ENCODE peak calls at places on chromosomes 4 and X, in four cellular contexts. X is right lobe of liver, N is heart left ventricle, G is GM12878. M is an unnamed sample. For H3K27me3, the result is how much of the 10 kb centered on the place peaks cover.

GRCh38 chrX:116490091-116490490 is 27.3 kb upstream of the CT83 start:
- DNase-seq in X (no peak), N (no peak), G (no peak), M (no peak)

GRCh38 chr4:4443821-4444220 is 56.9 kb downstream of the NSG1 start:
- DNase-seq in X (no peak), N (no peak), G (no peak), M (no peak)

GRCh38 chrX:18891561-18891945 is 92.4 kb downstream of the PHKA2 start:
- DNase-seq in X (no peak), N (no peak), G (no peak), M (no peak)

GRCh38 chr4:3433138-3433869 is 8.5 kb upstream of the HGFAC start:
- DNase-seq in X (no peak), N (no peak), G (no peak), M (no peak)

GRCh38 chr4:4577359-4577875 is 35.6 kb upstream of the STX18 start:
- DNase-seq in X (no peak), N (no peak), G (no peak), M (no peak)

GRCh38 chr4:47143261-47143660 is 111.9 kb downstream of the GABRB1 start:
- DNase-seq in X (no peak), N (no peak), G (no peak), M (no peak)

GRCh38 chrX:152632445-152633097 is 5.1 kb upstream of the GABRQ start:
- DNase-seq in X (no peak), N (peak), G (no peak), M (peak)

GRCh38 chrX:96440941-96441340 is 243.7 kb upstream of the DIAPH2 start:
- DNase-seq in X (peak), N (no peak), G (no peak), M (peak)

GRCh38 chr4:121307441-121308327 is 73.1 kb downstream of the QRFPR start:
- DNase-seq in X (no peak), N (no peak), G (peak), M (peak)

GRCh38 chrX:15751160-15751819 is 13.2 kb downstream of the CA5B start:
- DNase-seq in X (no peak), N (no peak), G (no peak), M (no peak)

DNA sequence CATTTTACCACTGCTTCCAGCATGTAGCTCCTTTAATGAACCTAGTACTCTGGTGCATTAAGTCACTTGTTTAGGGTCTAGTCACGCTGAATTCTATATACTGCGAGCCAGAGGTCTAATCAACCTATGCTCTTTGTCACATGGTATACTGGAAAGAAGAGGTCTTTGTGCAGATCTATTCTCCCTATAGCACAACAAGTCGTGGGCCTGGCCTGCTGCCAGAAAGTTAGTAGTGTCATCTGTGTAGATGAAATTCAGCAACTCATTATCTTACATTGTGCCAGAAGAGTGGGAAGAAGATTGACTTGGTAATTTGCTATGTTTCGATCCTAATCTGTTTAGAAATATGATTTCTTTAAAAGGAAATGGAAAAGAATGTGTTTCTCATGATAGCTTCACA is 80.8 kb downstream of the AWAT2 start:
- DNase-seq in X (no peak), N (peak), G (no peak), M (no peak)
- H3K27me3 ChIP-seq in X (under half), N (under half), G (under half), M (under half)

GRCh38 chr4:1475277-1476139 is 69.3 kb upstream of the NKX1-1 start:
- DNase-seq in X (no peak), N (no peak), G (no peak), M (no peak)
- H3K27me3 ChIP-seq in X (under half), N (under half), G (under half), M (under half)

GRCh38 chr4:13541720-13542576 is 2.4 kb downstream of the NKX3-2 start:
- DNase-seq in X (no peak), N (no peak), G (no peak), M (peak)

GRCh38 chr4:13542577-13543042 is 1.7 kb downstream of the NKX3-2 start:
- DNase-seq in X (no peak), N (no peak), G (no peak), M (no peak)

GRCh38 chr4:13540446-13541175 is 3.7 kb downstream of the NKX3-2 start:
- DNase-seq in X (no peak), N (no peak), G (no peak), M (no peak)

GRCh38 chr4:13539721-13540445 is 4.4 kb downstream of the NKX3-2 start:
- DNase-seq in X (no peak), N (no peak), G (no peak), M (no peak)

DNA sequence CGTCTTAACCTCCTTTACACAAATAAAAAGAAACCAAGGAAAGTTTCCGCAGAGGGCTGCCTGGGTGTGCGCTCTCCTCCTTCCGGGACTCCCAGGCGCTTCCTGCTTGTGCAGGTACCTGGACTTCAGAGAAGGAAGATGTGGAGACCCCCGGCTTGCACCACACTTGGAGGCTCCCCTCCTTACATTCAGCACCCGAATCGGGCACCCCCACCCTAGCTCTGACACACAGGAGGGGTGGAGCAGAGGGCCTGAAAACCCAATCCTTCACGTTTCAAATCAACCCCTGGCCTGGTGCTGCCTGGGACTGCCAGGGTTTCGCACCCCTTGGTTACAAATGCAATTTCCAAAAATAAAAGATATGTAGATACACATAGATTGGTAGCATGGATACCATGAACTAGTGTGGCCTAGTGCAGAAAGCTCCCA is 3.1 kb downstream of the NKX3-2 start:
- DNase-seq in X (no peak), N (no peak), G (no peak), M (no peak)
- H3K27me3 ChIP-seq in X (under half), N (half or more), G (under half), M (under half)

DNA sequence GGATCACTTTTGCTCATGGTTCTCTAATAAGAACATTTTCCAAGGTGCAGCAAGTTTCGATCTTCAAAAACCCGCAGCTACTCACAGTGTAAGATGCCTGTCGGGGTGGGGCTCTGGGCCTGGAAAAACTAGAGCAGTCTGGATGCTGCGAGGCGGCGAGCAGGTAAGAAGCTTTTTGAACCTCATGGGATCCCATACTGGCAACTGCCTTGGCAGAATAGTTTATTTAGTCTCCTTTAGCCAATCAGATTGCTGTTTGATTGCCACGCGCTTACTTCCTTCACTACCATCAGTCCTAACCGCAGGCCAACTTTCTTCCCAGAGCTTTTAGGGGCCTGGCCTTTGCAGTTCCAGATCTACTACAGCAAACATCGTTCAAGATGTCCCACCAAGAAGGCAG is 61.3 kb upstream of the MAGEB10 start:
- DNase-seq in X (no peak), N (no peak), G (no peak), M (peak)
- H3K27me3 ChIP-seq in X (under half), N (under half), G (under half), M (under half)

GRCh38 chr4:1401409-1402020 is 4.7 kb downstream of the NKX1-1 start:
- DNase-seq in X (no peak), N (no peak), G (no peak), M (no peak)
- H3K27me3 ChIP-seq in X (under half), N (half or more), G (under half), M (under half)